ENCODE peak calls at places on chromosomes 2 and 18, in seven cellular contexts. V is GM10248, Q is RWPE1, E is GM12865, Z is Calu3, I is GM06990, G is progenitor cell of endocrine pancreas. B is an unnamed sample.

GRCh38 chr2:7773362-7773973 is 856.3 kb downstream of the RNF144A start:
- DNase-seq in V (peak), Q (peak), E (peak), Z (peak), I (peak), G (no peak), B (peak)

GRCh38 chr2:160387558-160388262 is 105.9 kb downstream of the RBMS1 start:
- DNase-seq in V (no peak), Q (peak), E (no peak), Z (no peak), I (no peak), G (no peak), B (no peak)

GRCh38 chr2:241869087-241869961 is at the start of gene RTP5:
- DNase-seq in V (no peak), Q (no peak), E (no peak), Z (no peak), I (no peak), G (no peak), B (no peak)

GRCh38 chr2:228224410-228224809 is 42.9 kb upstream of the SPHKAP start:
- DNase-seq in V (no peak), Q (no peak), E (no peak), Z (peak), I (no peak), G (no peak), B (no peak)

GRCh38 chr2:191945623-191946022 is 98.7 kb upstream of the CAVIN2 start:
- DNase-seq in V (no peak), Q (no peak), E (no peak), Z (no peak), I (no peak), G (no peak), B (no peak)

GRCh38 chr2:222398446-222398885 is 25.9 kb upstream of the SGPP2 start:
- DNase-seq in V (no peak), Q (no peak), E (no peak), Z (no peak), I (no peak), G (no peak), B (no peak)

GRCh38 chr18:69963196-69963595 is 15.5 kb upstream of the CD226 start:
- DNase-seq in V (no peak), Q (no peak), E (no peak), Z (no peak), I (no peak), G (no peak), B (no peak)

GRCh38 chr18:80202264-80202998 is 44.9 kb downstream of the PARD6G start:
- DNase-seq in V (peak), Q (no peak), E (peak), Z (no peak), I (peak), G (no peak), B (peak)

GRCh38 chr2:46831037-46831868 is 84.4 kb downstream of the MCFD2 start:
- DNase-seq in V (no peak), Q (no peak), E (no peak), Z (no peak), I (no peak), G (no peak), B (no peak)

GRCh38 chr2:85511008-85511895 is 27.7 kb upstream of the MAT2A start:
- DNase-seq in V (no peak), Q (no peak), E (no peak), Z (no peak), I (no peak), G (no peak), B (no peak)

GRCh38 chr2:215712850-215713230 is 277.0 kb upstream of the FN1 start:
- DNase-seq in V (no peak), Q (no peak), E (no peak), Z (no peak), I (no peak), G (no peak), B (no peak)

GRCh38 chr2:64731746-64732145 is 78.0 kb upstream of the SERTAD2 start:
- DNase-seq in V (no peak), Q (no peak), E (no peak), Z (no peak), I (no peak), G (no peak), B (no peak)

GRCh38 chr2:148202237-148202636 is 181.3 kb downstream of the MBD5 start:
- DNase-seq in V (no peak), Q (no peak), E (no peak), Z (no peak), I (no peak), G (no peak), B (no peak)

GRCh38 chr2:129903586-129904425 is 75.7 kb upstream of the RAB6C start:
- DNase-seq in V (no peak), Q (no peak), E (no peak), Z (no peak), I (no peak), G (peak), B (no peak)
- TF ChIP-seq CTCF in V (no peak), Q (no peak), E (no peak), Z (no peak), I (peak), G (peak), B (no peak)

DNA sequence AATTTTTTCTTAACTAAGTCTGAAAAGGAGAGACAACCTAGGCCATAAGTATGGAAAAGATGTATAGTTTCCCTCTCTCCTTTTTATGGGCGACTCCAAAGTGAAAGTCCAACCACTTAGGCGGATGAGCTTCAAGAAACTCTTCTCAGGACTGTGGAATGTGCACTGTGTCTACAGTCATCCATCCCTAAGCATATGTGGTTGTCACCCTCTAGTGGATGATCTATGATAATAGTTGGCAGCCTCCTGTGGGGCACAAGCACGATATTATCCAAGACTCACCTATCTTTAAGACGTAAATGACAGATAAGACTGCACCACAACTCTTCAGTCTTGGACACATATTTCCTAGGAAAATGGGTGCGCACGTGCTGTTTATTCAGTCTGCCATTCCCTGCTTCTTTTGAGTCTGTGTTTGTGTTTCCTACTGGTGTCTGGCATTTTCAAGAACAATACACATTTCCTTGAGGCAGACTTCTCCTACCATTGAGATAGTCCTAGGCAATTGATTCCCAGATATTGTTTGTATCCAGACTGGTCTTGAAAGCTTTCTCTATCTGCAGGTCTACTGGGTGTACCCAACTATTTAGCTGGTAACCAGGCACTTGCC is 145.5 kb upstream of the CTAGE1 start:
- DNase-seq in V (peak), Q (peak), E (peak), Z (peak), I (peak), G (no peak), B (peak)
- TF ChIP-seq CTCF in V (peak), Q (peak), E (peak), Z (peak), I (peak), G (peak), B (peak)

GRCh38 chr2:11417946-11418585 is 47.9 kb downstream of the E2F6 start:
- DNase-seq in V (no peak), Q (no peak), E (peak), Z (peak), I (no peak), G (no peak), B (no peak)
- TF ChIP-seq CTCF in V (peak), Q (peak), E (peak), Z (peak), I (peak), G (peak), B (no peak)

DNA sequence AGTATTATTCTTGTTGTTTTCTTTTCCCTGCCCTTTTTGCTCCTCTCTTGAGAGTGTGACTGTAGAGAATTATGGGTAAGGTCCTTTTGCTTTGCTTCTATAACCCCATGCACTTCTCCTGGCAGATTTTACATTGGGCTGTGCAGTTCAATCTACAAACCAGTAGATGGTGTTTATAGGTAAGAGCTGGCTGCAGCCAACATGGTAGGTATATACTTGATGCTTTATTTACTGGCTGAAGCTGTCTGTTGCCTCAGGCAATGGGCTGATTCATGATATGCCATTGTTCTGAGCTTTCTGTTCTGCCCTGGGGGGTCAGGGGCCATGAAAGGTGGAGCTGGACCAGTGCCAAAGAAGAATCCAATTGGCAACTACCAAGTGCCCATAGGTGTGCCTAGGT is 48.3 kb upstream of the MYL1 start:
- DNase-seq in V (no peak), Q (no peak), E (peak), Z (no peak), I (no peak), G (no peak), B (no peak)
- TF ChIP-seq CTCF in V (no peak), Q (no peak), E (no peak), Z (peak), I (peak), G (peak), B (no peak)

GRCh38 chr18:35378206-35378795 is 1.2 kb upstream of the ZNF396 start:
- DNase-seq in V (no peak), Q (no peak), E (no peak), Z (no peak), I (no peak), G (no peak), B (no peak)

GRCh38 chr18:35371412-35372195 is 5.5 kb downstream of the ZNF396 start:
- DNase-seq in V (no peak), Q (no peak), E (no peak), Z (no peak), I (no peak), G (no peak), B (no peak)

GRCh38 chr18:35379421-35379820 is 2.3 kb upstream of the ZNF396 start:
- DNase-seq in V (no peak), Q (no peak), E (no peak), Z (no peak), I (no peak), G (no peak), B (no peak)

GRCh38 chr18:35376393-35376741 is 770 bp downstream of the ZNF396 start:
- DNase-seq in V (peak), Q (no peak), E (peak), Z (peak), I (no peak), G (peak), B (peak)

DNA sequence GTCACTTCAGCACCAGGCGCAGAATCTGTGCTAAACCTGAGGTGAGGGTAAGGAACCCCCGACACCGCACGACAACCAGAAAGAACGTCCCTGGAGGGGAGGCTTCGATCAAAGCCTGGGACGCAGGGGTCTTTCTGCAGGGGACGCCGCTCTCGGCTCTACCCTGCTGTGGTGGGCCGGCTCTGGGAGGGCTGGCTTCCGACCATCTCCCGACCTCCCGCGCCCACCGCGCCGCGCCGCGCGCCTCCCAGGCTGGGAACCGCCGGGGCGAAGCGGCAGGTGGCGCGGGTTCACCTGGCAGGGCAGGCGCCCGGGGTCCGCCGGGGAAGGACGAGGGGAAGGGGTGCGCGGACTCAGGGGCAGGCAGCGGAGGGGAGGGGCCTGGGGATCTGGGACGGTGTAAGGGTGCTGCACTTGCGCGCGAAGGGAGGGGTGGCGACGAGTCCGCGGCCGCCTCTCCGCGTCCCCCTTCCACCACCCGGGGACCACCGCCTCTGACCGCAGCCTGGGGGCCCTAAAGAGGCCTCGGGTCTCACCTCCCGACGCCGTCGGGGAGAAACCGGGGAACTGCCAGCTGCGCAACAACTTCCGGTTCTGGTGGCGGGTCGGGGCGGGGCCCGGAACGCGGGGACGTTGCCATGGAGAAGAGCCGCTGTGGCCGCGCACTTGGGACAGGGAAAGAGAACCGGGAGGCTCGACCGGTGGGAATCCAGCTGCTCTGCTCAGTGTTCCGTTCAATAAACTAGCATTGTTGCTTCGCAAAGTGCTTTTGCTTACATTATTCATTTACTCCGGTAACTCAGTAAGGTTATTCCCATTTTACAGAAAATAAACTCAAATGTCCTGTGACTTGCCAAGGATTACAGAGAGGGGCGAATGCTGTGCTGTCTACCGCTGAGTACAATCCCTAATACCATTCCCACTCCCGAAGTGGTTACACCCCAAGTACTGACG is at the start of gene ZNF396:
- DNase-seq in V (peak), Q (peak), E (peak), Z (peak), I (peak), G (peak), B (peak)
- TF ChIP-seq CTCF in V (no peak), Q (no peak), E (no peak), Z (no peak), I (no peak), G (peak), B (no peak)

DNA sequence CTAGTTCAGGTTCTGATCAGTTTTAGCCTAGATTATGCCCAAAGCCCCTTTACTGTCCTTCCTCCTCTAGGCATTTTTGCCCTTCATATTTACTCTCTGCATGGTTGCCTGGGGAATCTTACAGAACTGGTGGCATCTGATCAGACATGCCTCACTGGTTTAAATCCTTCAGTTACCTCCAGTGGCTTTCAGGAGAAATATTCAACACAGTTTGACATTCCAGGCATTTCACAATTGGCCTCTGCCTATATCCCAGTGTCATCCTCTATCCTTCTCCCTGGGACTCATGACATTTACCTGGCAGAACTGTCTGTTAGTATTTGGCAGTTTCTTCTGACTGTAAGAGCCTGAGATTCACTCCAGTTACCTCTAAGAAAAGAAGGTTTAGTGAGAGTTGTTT is 152.9 kb upstream of the MEIS1 start:
- DNase-seq in V (no peak), Q (no peak), E (no peak), Z (no peak), I (no peak), G (no peak), B (no peak)
- TF ChIP-seq CTCF in V (no peak), Q (no peak), E (no peak), Z (no peak), I (no peak), G (no peak), B (no peak)

GRCh38 chr18:56019908-56020307 is 431.9 kb upstream of the TCF4 start:
- DNase-seq in V (no peak), Q (no peak), E (no peak), Z (no peak), I (no peak), G (no peak), B (no peak)
- TF ChIP-seq CTCF in V (no peak), Q (no peak), E (no peak), Z (no peak), I (no peak), G (no peak), B (no peak)

DNA sequence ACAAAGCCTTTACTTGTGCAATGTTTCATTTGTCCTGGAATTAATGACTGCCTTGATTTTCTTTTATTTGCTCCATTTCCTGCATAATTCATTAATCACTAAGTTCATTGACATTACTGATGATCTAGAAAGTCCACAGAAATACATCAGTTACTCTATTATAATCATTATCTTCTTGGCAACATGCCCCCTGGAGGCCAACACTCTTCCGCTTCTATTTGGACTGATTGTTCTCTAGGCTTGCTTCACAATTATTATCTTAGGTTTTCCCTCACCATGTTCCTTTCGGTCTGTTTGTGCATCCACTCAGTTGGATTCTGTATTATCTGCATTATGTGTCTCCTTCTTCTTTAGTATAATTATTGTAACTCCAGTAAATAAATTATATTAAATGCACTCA is 461.0 kb upstream of the CDH2 start:
- DNase-seq in V (no peak), Q (no peak), E (no peak), Z (no peak), I (no peak), G (no peak), B (no peak)
- TF ChIP-seq CTCF in V (no peak), Q (no peak), E (no peak), Z (no peak), I (no peak), G (no peak), B (no peak)

B was measured in GM13976.